ENCODE peak calls at places on chromosome 9, in five cellular contexts. Z, I, K, Q and H are unnamed samples.

GRCh38 chr9:135989722-135990467 is 28.7 kb upstream of the UBAC1 start:
- DNase-seq in K (no peak), Q (no peak), I (no peak), Z (no peak), H (no peak)

GRCh38 chr9:21585756-21586752 is 103.9 kb upstream of the IFNE start:
- DNase-seq in Z (no peak), Q (no peak), I (no peak), K (no peak), H (no peak)

GRCh38 chr9:116094846-116095245 is 58.7 kb upstream of the PAPPA start:
- DNase-seq in I (no peak), Q (no peak), Z (no peak), K (no peak), H (no peak)

GRCh38 chr9:63817622-63818518 is 1467.1 kb downstream of the FOXD4L5 start:
- DNase-seq in K (no peak), I (peak; percentile 73), Q (peak; percentile 27), Z (peak; percentile 41), H (no peak)

GRCh38 chr9:114497727-114498382 is 7.4 kb downstream of the WHRN start:
- DNase-seq in Q (no peak), Z (no peak), I (no peak), K (no peak), H (no peak)

GRCh38 chr9:20611751-20612287 is 10.5 kb downstream of the MLLT3 start:
- DNase-seq in K (no peak), Z (no peak), I (no peak), Q (no peak), H (no peak)

GRCh38 chr9:97714435-97714834 is 17.3 kb upstream of the XPA start:
- DNase-seq in I (no peak), Q (no peak), Z (no peak), K (no peak), H (no peak)

GRCh38 chr9:91813261-91813795 is 136.7 kb downstream of the ROR2 start:
- DNase-seq in I (no peak), Z (no peak), K (no peak), Q (no peak), H (no peak)

GRCh38 chr9:130728721-130729120 is 35.1 kb downstream of the EXOSC2 start:
- DNase-seq in Z (no peak), Q (no peak), K (peak; percentile 54), I (no peak), H (no peak)

GRCh38 chr9:133455936-133456335 is 3.8 kb upstream of the CACFD1 start:
- DNase-seq in K (no peak), Z (no peak), I (no peak), Q (no peak), H (no peak)

GRCh38 chr9:138062196-138062595 is 184.6 kb downstream of the CACNA1B start:
- DNase-seq in Z (no peak), I (no peak), K (no peak), Q (no peak), H (no peak)

GRCh38 chr9:117957267-117957666 is 253.1 kb downstream of the TLR4 start:
- DNase-seq in K (no peak), Z (no peak), I (peak; percentile 75), Q (no peak), H (no peak)

GRCh38 chr9:87650611-87651295 is 75.2 kb upstream of the CTSL start:
- DNase-seq in I (no peak), Q (no peak), Z (no peak), K (no peak), H (no peak)